ENCODE peak calls at places on chromosomes 2 and 18, in eight cellular contexts. U is CD4-positive, CD25-positive, alpha-beta regulatory T cell; S is suprapubic skin; Q is cardiac muscle cell; O is osteoblast; V is substantia nigra; A is caudate nucleus; R is Peyer's patch. M is an unnamed sample.

GRCh38 chr2:241314933-241315182 is 614 bp downstream of the HDLBP start:
- DNase-seq in O (no peak), Q (no peak), A (no peak), R (no peak), S (no peak), U (no peak), V (no peak), M (no peak)

GRCh38 chr2:66428986-66429612 is 5.8 kb upstream of the MEIS1 start:
- DNase-seq in A (no peak), Q (peak), U (no peak), O (peak), R (no peak), S (no peak), V (peak), M (no peak)

GRCh38 chr2:75432761-75433361 is 127.9 kb downstream of the EVA1A start:
- DNase-seq in R (no peak), A (no peak), V (no peak), O (no peak), S (no peak), Q (no peak), U (no peak), M (no peak)

GRCh38 chr2:183993052-183993451 is 605.3 kb upstream of the ZNF804A start:
- DNase-seq in U (no peak), O (no peak), R (no peak), V (no peak), S (no peak), Q (no peak), A (no peak), M (no peak)

GRCh38 chr2:153476491-153477095 is 2.0 kb downstream of the RPRM start:
- DNase-seq in U (no peak), R (no peak), O (peak), Q (peak), V (no peak), A (no peak), S (no peak), M (no peak)

GRCh38 chr18:9319333-9319732 is 15.2 kb upstream of the TWSG1 start:
- DNase-seq in S (no peak), V (no peak), R (no peak), A (no peak), U (no peak), O (peak), Q (no peak), M (no peak)

GRCh38 chr2:178328037-178328436 is 122.9 kb downstream of the PRKRA start:
- DNase-seq in O (no peak), Q (no peak), U (no peak), R (no peak), S (no peak), V (no peak), A (no peak), M (no peak)

GRCh38 chr2:209525336-209525735 is 101.5 kb downstream of the MAP2 start:
- DNase-seq in R (no peak), A (no peak), U (no peak), S (no peak), V (no peak), Q (no peak), O (no peak), M (no peak)

GRCh38 chr2:120771556-120772208 is 36.0 kb downstream of the GLI2 start:
- DNase-seq in O (peak), U (no peak), R (no peak), S (peak), Q (no peak), A (no peak), V (no peak), M (no peak)

GRCh38 chr2:73832905-73833304 is 4.1 kb downstream of the STAMBP start:
- DNase-seq in U (no peak), A (no peak), Q (no peak), R (no peak), O (no peak), S (no peak), V (no peak), M (no peak)

GRCh38 chr2:19879115-19879514 is 22.7 kb downstream of the TTC32 start:
- DNase-seq in O (peak), A (no peak), U (no peak), S (no peak), V (no peak), Q (no peak), R (peak), M (no peak)

GRCh38 chr2:20592106-20593071 is 58.5 kb downstream of the HS1BP3 start:
- DNase-seq in A (no peak), S (peak), O (no peak), V (no peak), Q (no peak), U (no peak), R (peak), M (no peak)

DNA sequence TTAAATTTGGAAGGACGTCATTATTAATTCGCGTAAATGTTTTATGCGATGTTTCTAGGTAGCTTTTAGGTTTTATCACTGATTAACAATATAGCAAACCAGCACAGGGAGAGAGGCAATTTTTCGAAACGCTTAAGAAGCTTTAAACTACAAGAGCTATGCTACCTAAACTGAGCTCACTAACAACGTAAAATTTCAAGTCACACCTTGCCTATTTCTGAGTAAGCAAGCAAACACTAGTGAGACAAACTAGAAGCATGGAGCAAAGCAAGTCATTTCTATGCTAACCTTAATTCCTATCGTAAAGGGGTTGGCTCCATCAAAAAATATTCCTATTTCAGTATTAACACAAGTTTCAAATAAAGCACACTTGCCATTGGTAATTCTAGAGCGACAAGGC is 1.2 kb downstream of the ITSN2 start:
- DNase-seq in A (no peak), S (no peak), V (no peak), O (peak), Q (no peak), R (no peak), U (no peak), M (no peak)
- H3K27ac ChIP-seq in A (no peak), S (peak), V (peak), O (no peak), Q (no peak), R (peak), U (peak), M (peak)

GRCh38 chr2:61045999-61046398 is 19.7 kb upstream of the SANBR start:
- DNase-seq in O (no peak), A (no peak), U (no peak), R (no peak), Q (no peak), S (no peak), V (no peak), M (no peak)
- H3K27ac ChIP-seq in O (no peak), A (no peak), U (no peak), R (no peak), Q (no peak), S (no peak), V (no peak), M (no peak)

DNA sequence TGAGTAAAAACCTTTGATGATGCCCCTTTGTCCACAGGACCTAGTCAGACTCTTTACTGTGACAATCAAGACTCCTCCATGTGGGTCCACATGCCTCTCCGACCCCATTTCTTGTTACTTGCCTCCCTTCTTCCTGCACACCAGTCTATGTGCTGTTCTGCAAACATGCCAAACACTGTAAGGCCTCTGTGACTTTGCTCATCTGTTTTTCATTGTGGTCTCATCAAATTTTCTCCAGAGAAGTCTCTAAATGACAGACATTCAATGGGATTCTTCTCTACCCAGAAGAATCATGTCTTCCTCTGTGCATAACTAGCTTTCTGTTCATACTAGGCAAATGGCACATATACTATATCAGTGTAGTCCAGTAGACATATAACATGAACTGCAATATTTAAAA is 43.1 kb upstream of the KCNE4 start:
- DNase-seq in O (no peak), Q (no peak), U (no peak), S (no peak), V (no peak), R (no peak), A (no peak), M (no peak)
- H3K27ac ChIP-seq in O (peak), Q (no peak), U (no peak), S (no peak), V (no peak), R (no peak), A (no peak), M (no peak)

DNA sequence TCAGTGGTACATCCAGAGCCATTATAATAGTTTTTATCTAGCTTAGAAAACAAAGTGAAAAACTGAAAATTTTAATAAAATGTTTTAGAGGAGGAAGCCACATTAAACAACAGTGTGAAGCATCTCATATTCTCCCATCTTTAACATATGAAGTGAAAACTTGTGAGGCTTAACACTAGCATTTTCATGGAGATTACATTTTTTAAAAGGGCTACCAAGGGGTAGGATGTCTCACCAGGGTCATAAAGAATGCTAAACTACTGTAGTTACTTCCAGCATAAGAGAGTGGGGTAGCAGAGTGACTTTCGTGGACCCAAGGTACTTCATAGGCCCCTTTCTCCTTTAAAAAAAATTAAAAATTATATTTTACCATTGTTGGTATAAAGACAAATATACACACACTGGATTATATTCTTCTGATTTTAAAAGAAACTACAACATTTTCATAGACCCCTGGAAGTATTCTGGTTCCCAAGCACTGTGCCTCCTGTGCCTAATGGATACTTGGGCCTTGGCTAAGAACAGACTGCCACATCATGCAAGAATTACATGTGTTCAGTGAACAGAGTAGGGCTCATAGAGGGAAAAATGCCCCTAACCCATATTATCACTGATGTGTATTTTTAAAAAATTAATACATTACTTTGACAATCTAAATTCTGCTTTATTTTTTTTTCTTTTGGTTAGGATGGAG is 148.4 kb downstream of the SLC39A10 start:
- DNase-seq in U (no peak), S (no peak), R (no peak), O (no peak), A (no peak), Q (no peak), V (no peak), M (no peak)
- H3K27ac ChIP-seq in U (no peak), S (no peak), R (no peak), O (no peak), A (no peak), Q (no peak), V (no peak), M (no peak)

DNA sequence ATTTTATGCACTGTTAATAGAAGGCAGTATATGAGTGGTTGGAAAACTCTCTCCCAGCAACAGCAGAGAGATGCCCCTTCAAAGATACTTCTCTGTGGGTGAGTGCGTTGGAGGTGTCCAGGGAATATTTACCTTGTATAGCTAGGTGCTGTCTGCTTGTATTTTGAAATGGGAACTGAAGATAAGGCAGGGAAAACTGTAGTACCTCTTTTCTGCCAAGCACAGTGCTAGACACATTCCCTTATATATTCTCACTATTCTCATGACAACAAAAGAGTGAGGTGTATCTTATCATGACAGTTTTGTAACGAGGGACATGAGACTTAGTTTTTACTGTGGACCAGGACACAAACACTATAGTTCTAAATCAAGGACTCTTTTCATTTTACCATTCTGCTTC is 2.1 kb downstream of the TTC39C start:
- DNase-seq in Q (peak), R (no peak), A (no peak), U (no peak), S (no peak), V (no peak), O (no peak), M (no peak)
- H3K27ac ChIP-seq in Q (no peak), R (no peak), A (no peak), U (peak), S (no peak), V (no peak), O (no peak), M (peak)

DNA sequence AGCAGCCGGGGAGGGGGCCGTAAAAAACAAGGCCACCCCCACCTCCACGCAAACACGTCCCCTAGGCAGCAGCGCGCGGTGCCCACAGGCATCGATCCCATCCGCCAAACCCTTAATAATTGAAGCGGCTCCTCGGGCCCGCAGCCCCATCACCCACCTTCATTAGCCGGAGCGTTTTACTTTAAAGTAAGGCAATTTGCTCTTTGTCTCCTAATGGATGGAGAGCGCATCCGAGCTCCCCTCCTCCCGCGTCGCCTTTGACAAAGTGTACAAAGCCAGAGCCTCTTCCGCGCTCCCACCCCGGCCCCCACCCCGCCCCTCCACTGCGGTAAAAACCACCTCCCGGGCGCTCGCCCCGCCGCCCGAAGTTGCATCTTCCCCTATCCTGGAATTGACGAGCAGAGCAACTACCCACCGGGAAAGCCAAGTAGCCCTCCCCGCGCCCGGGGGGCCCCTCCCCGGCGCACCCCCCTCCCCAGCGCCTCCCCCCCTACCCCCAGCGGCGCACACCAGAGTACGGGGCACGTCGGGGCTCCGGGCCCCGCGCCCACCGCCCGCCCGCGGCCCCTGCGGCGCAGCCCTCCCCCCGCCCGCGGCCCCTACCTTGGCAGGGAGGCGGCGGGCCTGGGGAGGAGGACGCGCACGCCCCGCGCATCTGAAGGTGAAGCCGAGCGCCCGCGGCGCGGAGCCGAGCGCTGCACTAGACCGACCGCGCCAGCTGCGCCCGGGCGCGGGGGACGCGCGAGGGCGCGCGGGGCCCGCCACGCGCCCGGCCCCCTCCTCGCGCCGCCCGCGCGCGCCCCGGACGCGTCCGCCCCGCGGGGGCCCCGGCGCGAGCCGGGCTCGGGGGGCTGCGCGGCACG is at the start of gene ZNF516:
- DNase-seq in O (peak), Q (peak), S (peak), U (no peak), R (no peak), A (no peak), V (no peak), M (no peak)
- H3K27ac ChIP-seq in O (peak), Q (peak), S (peak), U (no peak), R (peak), A (peak), V (peak), M (peak)

GRCh38 chr18:48724455-48724854 is 185.6 kb downstream of the CTIF start:
- DNase-seq in U (no peak), Q (no peak), A (no peak), R (peak), V (no peak), O (no peak), S (no peak), M (no peak)

GRCh38 chr18:48725596-48725995 is 186.8 kb downstream of the CTIF start:
- DNase-seq in A (no peak), Q (no peak), S (no peak), V (no peak), U (no peak), O (no peak), R (no peak), M (no peak)

GRCh38 chr18:48724939-48725338 is 186.1 kb downstream of the CTIF start:
- DNase-seq in V (no peak), A (no peak), U (no peak), O (no peak), Q (no peak), S (no peak), R (no peak), M (no peak)

GRCh38 chr18:48723016-48723415 is 184.2 kb downstream of the CTIF start:
- DNase-seq in R (no peak), V (no peak), A (no peak), Q (no peak), S (no peak), O (no peak), U (no peak), M (no peak)

GRCh38 chr18:48723837-48724236 is 185.0 kb downstream of the CTIF start:
- DNase-seq in V (no peak), S (no peak), R (no peak), Q (no peak), A (no peak), U (no peak), O (no peak), M (no peak)
- H3K27ac ChIP-seq in V (no peak), S (no peak), R (no peak), Q (no peak), A (no peak), U (no peak), O (no peak), M (no peak)